ENCODE peak calls at places on chromosomes 12 and 14, in five cellular contexts. One of them, this sample, is unnamed.

GRCh38 chr14:30299915-30300314 is 259.0 kb upstream of the G2E3 start:
- DNase-seq in AML-193: no peak
- DNase-seq in NCI-H460: no peak
- DNase-seq in hypothalamus: no peak
- DNase-seq in WTC11: no peak
- DNase-seq in this sample: no peak

GRCh38 chr14:22426711-22427110 is 162.3 kb downstream of the DAD1 start:
- DNase-seq in AML-193: no peak
- DNase-seq in NCI-H460: no peak
- DNase-seq in hypothalamus: no peak
- DNase-seq in WTC11: no peak
- DNase-seq in this sample: no peak

GRCh38 chr14:61841145-61841544 is 78.9 kb downstream of the SNAPC1 start:
- DNase-seq in AML-193: no peak
- DNase-seq in NCI-H460: no peak
- DNase-seq in hypothalamus: no peak
- DNase-seq in WTC11: no peak
- DNase-seq in this sample: no peak

GRCh38 chr14:90383731-90384542 is 12.9 kb upstream of the CALM1 start:
- DNase-seq in AML-193: no peak
- DNase-seq in NCI-H460: no peak
- DNase-seq in hypothalamus: no peak
- DNase-seq in WTC11: peak
- DNase-seq in this sample: peak

GRCh38 chr12:114141916-114142564 is 175.9 kb upstream of the RBM19 start:
- DNase-seq in AML-193: no peak
- DNase-seq in NCI-H460: no peak
- DNase-seq in hypothalamus: no peak
- DNase-seq in WTC11: peak
- DNase-seq in this sample: no peak

GRCh38 chr12:82862876-82863649 is 176.4 kb downstream of the TMTC2 start:
- DNase-seq in AML-193: no peak
- DNase-seq in NCI-H460: no peak
- DNase-seq in hypothalamus: no peak
- DNase-seq in WTC11: no peak
- DNase-seq in this sample: no peak

GRCh38 chr14:98889107-98889835 is 382.7 kb downstream of the BCL11B start:
- DNase-seq in AML-193: no peak
- DNase-seq in NCI-H460: no peak
- DNase-seq in hypothalamus: no peak
- DNase-seq in WTC11: no peak
- DNase-seq in this sample: no peak

GRCh38 chr14:104144911-104145825 is 6.8 kb downstream of the KIF26A start:
- DNase-seq in AML-193: no peak
- DNase-seq in NCI-H460: no peak
- DNase-seq in hypothalamus: no peak
- DNase-seq in WTC11: peak
- DNase-seq in this sample: no peak

GRCh38 chr12:94190623-94191022 is 42.2 kb downstream of the PLXNC1 start:
- DNase-seq in AML-193: no peak
- DNase-seq in NCI-H460: no peak
- DNase-seq in hypothalamus: no peak
- DNase-seq in WTC11: no peak
- DNase-seq in this sample: no peak

This sample was measured in neural crest cell.